ENCODE peak calls at places on chromosomes 6 and 20, in four cellular contexts. U is HepG2, I is K562, P is H1. F is an unnamed sample.

GRCh38 chr6:167748458-167749379 is 78.0 kb upstream of the AFDN start:
- DNase-seq in I (no peak), U (no peak), P (no peak), F (no peak)

GRCh38 chr20:43942661-43943285 is 28.1 kb downstream of the TOX2 start:
- DNase-seq in U (no peak), P (no peak), I (no peak), F (peak)

GRCh38 chr20:61579908-61580307 is 327.8 kb downstream of the CDH4 start:
- DNase-seq in P (no peak), U (peak), I (no peak), F (no peak)

GRCh38 chr6:81689580-81689979 is 62.9 kb downstream of the TENT5A start:
- DNase-seq in I (no peak), U (no peak), P (no peak), F (no peak)

GRCh38 chr20:15613530-15613929 is 959.7 kb downstream of the KIF16B start:
- DNase-seq in I (no peak), P (no peak), U (no peak), F (no peak)

GRCh38 chr6:37698264-37699137 is 818 bp upstream of the MDGA1 start:
- DNase-seq in P (peak), I (peak), U (no peak), F (peak)

GRCh38 chr20:6178537-6178936 is 55.7 kb upstream of the FERMT1 start:
- DNase-seq in I (no peak), P (no peak), U (peak), F (peak)

GRCh38 chr6:154292066-154292465 is 64.5 kb downstream of the IPCEF1 start:
- DNase-seq in U (no peak), P (no peak), I (no peak), F (no peak)

GRCh38 chr6:149186873-149187272 is 130.6 kb upstream of the TAB2 start:
- DNase-seq in U (no peak), P (no peak), I (no peak), F (no peak)

GRCh38 chr20:19909696-19910095 is 107.5 kb upstream of the NAA20 start:
- DNase-seq in U (no peak), P (no peak), I (no peak), F (no peak)

GRCh38 chr6:64985726-64986125 is 721.3 kb downstream of the EYS start:
- DNase-seq in P (no peak), I (no peak), U (no peak), F (no peak)

GRCh38 chr6:104324305-104324704 is 535.4 kb downstream of the HACE1 start:
- DNase-seq in I (no peak), P (no peak), U (no peak), F (no peak)

GRCh38 chr6:130932438-130932837 is 105.2 kb downstream of the SMLR1 start:
- DNase-seq in U (no peak), I (no peak), P (no peak), F (no peak)

GRCh38 chr6:56766806-56767178 is 124.1 kb upstream of the DST start:
- DNase-seq in I (no peak), P (no peak), U (no peak), F (no peak)

GRCh38 chr6:15527838-15528617 is 134.8 kb downstream of the DTNBP1 start:
- DNase-seq in P (peak), I (no peak), U (no peak), F (no peak)

GRCh38 chr20:31717478-31717946 is 5.2 kb downstream of the BCL2L1 start:
- DNase-seq in I (no peak), P (no peak), U (no peak), F (no peak)

DNA sequence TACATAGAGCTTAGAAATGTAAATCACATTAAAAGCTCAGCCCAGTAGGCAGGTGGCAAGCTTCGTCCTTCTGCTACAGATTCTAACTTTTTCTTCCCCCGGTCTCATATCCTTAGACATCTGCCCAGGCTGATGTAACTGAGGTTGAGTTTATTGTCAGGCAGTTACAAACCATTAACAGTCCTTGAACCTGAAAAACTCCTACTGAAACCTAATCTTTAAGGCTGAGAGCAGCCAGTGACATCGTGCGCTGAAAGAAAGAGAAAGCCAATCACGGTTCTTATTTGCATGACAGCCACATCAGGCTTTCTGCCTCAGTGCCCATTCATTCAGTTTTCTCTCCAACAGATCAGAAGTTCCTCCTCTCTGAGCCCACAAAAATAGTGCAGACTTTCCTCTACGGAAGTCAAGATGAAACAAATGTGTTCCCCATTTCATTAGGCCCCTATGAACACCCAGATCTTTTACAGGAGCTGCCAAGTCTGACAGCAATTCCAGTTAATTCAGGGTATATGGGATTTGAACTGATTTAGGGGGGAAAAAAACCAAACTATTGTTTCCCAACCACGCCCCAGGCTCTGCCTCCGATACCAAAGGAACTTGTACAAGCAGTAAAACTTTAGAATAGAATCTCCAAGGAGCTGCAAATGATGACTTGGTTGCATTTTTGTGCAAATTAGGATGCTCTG is at the start of gene NHSL1:
- DNase-seq in I (no peak), U (peak), P (no peak), F (no peak)
- TF ChIP-seq ATF3 in I (no peak), U (peak), P (no peak), F (no peak)

GRCh38 chr20:44981736-44982406 is 15.6 kb downstream of the STK4 start:
- DNase-seq in P (no peak), I (no peak), U (no peak), F (no peak)

GRCh38 chr20:44976698-44977097 is 10.4 kb downstream of the STK4 start:
- DNase-seq in U (no peak), I (no peak), P (no peak), F (no peak)

GRCh38 chr20:44983095-44983674 is 16.9 kb downstream of the STK4 start:
- DNase-seq in P (no peak), U (no peak), I (no peak), F (no peak)

DNA sequence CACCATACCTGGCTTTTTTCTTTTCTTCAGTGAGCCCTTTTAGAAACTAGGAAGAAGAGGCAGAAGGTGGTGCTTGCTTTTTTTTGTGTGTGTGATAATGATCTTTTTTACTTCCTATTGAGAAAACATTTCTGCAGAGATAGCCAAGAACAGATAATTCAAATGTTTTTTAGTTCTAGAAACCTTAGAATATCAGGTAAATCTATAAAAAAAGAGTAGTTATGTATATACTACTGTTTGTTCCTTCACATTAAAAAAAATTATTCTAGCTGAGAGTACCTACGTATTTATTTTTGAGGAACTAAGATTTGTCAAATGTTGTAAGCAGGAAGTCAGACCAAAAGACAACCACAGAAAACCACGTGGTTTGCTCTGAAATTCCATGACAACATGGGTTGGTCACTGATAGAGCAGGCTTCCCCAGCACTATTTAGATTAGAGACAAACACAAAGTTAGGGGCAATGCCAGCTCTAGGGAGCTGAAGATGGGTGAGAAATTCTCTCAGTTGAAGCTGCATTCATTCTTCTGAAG is 12.8 kb downstream of the STK4 start:
- DNase-seq in U (no peak), P (no peak), I (no peak), F (no peak)
- TF ChIP-seq FOSL1 in U (no peak), P (no peak), I (no peak), F (no peak)

GRCh38 chr6:11311970-11312369 is 79.5 kb upstream of the NEDD9 start:
- DNase-seq in P (no peak), U (no peak), I (no peak), F (no peak)

GRCh38 chr6:11313207-11313606 is 80.7 kb upstream of the NEDD9 start:
- DNase-seq in P (no peak), U (no peak), I (no peak), F (no peak)

GRCh38 chr6:11318835-11319813 is 86.7 kb upstream of the NEDD9 start:
- DNase-seq in P (no peak), I (no peak), U (no peak), F (no peak)

GRCh38 chr6:11317885-11318771 is 85.7 kb upstream of the NEDD9 start:
- DNase-seq in I (no peak), U (peak), P (no peak), F (peak)

DNA sequence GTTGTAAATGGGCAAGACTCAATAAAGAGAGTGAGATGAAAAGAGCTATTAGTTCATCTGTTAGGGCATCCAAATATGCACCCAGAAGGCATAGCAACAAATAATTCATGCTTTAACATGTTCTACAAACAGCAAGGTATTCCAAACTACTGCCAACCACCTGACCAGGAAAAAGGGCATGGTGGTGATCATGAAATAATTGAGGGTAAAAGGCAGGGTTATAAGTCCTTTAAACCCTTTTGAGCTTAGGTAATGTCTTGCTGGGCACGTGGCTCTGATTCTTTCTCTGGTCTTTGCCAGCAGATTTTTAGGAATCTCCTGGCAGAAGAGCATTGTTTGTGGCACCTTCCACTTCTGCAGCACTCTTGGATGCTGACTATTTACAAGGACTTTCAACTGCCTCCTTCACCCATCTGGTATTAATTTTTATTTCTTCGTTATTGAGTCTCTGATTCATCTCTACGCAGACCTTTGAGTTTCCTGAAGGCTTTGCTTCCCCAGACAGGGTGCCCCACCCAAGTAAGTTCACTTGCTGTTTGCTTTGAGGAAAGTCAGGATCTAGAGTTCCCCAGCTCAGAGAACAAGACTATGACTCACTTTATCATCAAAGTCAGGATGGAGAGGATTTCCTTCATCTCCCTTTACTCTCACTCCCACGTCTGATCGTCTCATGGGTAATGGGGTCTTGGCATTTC is 83.4 kb upstream of the NEDD9 start:
- DNase-seq in U (no peak), P (no peak), I (no peak), F (peak)
- TF ChIP-seq ATF3 in U (no peak), P (no peak), I (no peak), F (no peak)

DNA sequence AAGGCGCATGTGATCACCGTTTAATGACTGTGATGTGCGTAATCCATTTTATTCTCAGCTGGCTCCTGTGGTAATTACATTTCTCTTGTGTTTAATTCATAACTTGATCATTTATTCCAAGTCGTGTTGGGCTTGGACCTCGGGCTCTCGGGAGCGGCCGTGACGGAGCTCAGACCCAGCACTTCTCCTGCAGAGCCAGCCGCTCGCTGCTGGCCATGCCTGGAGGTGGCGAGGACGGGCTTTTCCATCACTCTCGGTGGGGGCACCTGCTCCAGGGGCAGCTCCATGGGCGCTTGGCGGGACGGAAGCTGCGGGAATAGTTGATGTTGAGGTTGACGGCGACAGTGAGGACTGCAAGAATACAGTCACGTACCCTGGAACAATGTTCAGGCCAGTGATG is 25.5 kb upstream of the NTSR1 start:
- DNase-seq in I (no peak), U (no peak), P (no peak), F (no peak)
- TF ChIP-seq FOSL1 in I (no peak), U (no peak), P (no peak), F (no peak)

DNA sequence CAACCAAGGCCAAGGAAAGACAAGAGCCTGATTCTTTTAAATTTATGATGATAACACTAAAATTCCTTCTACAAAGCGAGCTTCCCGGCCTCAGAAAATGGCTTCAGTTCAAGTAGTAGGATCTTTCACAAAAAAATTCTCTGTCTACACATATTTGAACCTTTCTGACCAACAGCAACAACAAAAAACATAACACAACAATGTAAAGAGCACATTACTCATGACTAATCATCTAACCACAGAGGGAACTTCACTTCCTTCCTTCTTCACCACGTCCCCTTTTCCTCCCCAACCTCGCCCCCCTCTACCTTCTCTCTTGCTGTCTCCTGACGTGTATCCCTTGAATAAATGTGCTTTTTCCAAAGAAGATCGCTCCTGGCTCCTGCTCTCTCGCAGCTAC is 228.2 kb downstream of the MYLK4 start:
- DNase-seq in P (no peak), I (no peak), U (no peak), F (no peak)
- TF ChIP-seq ATF3 in P (no peak), I (no peak), U (no peak), F (no peak)

DNA sequence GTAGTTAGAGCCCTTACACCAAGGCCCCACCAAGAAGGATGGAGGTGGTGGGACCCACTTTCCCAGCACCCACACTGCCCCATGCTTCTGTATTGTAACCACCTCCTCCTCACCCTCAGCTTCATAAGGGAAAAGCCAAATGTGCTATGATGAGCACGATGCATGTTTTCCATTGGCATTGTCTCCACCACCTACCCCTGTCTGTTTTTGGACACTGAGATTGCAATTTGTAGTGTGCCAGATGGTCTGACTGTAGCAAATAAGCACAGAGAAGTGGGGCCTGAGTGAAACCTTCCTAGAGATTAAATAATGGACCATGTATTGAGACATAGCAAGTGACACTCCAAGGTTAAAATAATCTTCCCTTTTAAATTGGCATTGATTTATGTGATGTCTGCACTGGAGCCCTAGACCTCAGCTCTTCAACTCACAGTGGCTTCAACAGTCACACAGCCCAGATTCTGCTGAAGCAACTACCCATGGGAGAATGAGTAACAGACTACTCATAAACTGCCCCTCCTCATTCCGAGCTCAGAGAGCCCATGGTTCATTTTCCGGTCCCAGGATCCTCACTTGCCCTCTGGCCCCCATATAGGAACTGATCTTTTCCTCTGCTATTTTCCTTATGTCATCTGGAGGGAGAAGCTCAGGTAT is 177.9 kb downstream of the COL9A1 start:
- DNase-seq in U (no peak), P (no peak), I (no peak), F (no peak)
- TF ChIP-seq FOSL1 in U (no peak), P (no peak), I (no peak), F (no peak)

GRCh38 chr6:132964101-132964867 is 149.9 kb downstream of the RPS12 start:
- DNase-seq in I (peak), P (no peak), U (peak), F (no peak)
- TF ChIP-seq ATF3 in I (peak), P (no peak), U (peak), F (no peak)

GRCh38 chr6:10175330-10175729 is 239.5 kb downstream of the TFAP2A start:
- DNase-seq in P (no peak), U (no peak), I (no peak), F (no peak)

GRCh38 chr6:10177703-10178102 is 237.2 kb downstream of the TFAP2A start:
- DNase-seq in P (no peak), I (no peak), U (no peak), F (no peak)

GRCh38 chr6:10170816-10171215 is 244.1 kb downstream of the TFAP2A start:
- DNase-seq in U (no peak), I (no peak), P (no peak), F (no peak)

GRCh38 chr6:10174761-10175160 is 240.1 kb downstream of the TFAP2A start:
- DNase-seq in I (no peak), U (no peak), P (no peak), F (no peak)

DNA sequence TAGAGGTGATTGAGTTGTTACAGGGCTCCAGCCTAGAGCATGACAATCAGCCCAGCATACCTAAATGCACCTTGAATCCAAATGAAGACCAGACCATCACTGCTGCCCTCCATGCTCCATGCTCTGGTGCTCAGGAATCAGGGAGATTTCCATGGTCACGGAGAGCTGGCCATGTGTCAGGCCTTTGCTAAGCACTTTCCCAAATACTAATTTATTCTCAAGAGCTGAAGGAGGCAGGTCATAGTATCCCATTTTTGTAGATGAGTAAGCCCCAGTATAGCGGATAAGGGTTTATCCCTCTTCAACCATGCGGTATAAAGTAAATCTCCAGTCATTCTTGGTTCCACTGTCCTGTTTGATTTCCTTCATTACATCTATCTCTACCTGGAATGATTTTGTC is 240.8 kb downstream of the TFAP2A start:
- DNase-seq in U (no peak), P (no peak), I (no peak), F (no peak)
- TF ChIP-seq FOSL1 in U (no peak), P (no peak), I (no peak), F (no peak)

F was measured in HCT116.